ENCODE peak calls at places on chromosomes 12 and 14, in seven cellular contexts. Y is dorsolateral prefrontal cortex, D is ovary, P is astrocyte, I is AG04450, M is lung, H is prostate gland. R is an unnamed sample.
A peak's percentile ranks its signal among the peaks of the same experiment; 100 is the strongest.

GRCh38 chr14:106686533-106686932 is 1160.2 kb downstream of the TMEM121 start:
- DNase-seq in Y (no peak), D (no peak), P (no peak), I (no peak), M (no peak), H (no peak), R (no peak)

GRCh38 chr12:75439048-75439447 is 41.5 kb upstream of the GLIPR1 start:
- DNase-seq in Y (no peak), D (no peak), P (peak; percentile 36), I (no peak), M (no peak), H (no peak), R (no peak)

GRCh38 chr12:122161682-122162081 is 12.3 kb downstream of the IL31 start:
- DNase-seq in Y (no peak), D (no peak), P (no peak), I (no peak), M (no peak), H (no peak), R (no peak)

GRCh38 chr12:25723286-25723685 is 170.2 kb upstream of the LMNTD1 start:
- DNase-seq in Y (no peak), D (no peak), P (peak; percentile 87), I (no peak), M (no peak), H (no peak), R (no peak)

GRCh38 chr12:40020261-40020691 is 85.6 kb downstream of the SLC2A13 start:
- DNase-seq in Y (no peak), D (no peak), P (no peak), I (no peak), M (no peak), H (no peak), R (no peak)

GRCh38 chr14:85688024-85688423 is 158.1 kb downstream of the FLRT2 start:
- DNase-seq in Y (no peak), D (no peak), P (no peak), I (no peak), M (no peak), H (no peak), R (peak; percentile 3)

GRCh38 chr12:113236539-113237354 is 15.5 kb downstream of the TPCN1 start:
- DNase-seq in Y (peak; percentile 55), D (no peak), P (no peak), I (no peak), M (no peak), H (no peak), R (no peak)

GRCh38 chr12:71942259-71942658 is 3.6 kb downstream of the TPH2 start:
- DNase-seq in Y (no peak), D (no peak), P (no peak), I (no peak), M (no peak), H (no peak), R (no peak)

GRCh38 chr12:4849024-4849594 is 60.6 kb upstream of the KCNA1 start:
- DNase-seq in Y (peak; percentile 23), D (no peak), P (peak; percentile 11), I (no peak), M (no peak), H (no peak), R (no peak)

GRCh38 chr12:117377758-117378157 is 16.3 kb upstream of the NOS1 start:
- DNase-seq in Y (no peak), D (no peak), P (no peak), I (no peak), M (no peak), H (no peak), R (no peak)

GRCh38 chr14:38839743-38840375 is 263.2 kb downstream of the SEC23A start:
- DNase-seq in Y (no peak), D (no peak), P (peak; percentile 3), I (no peak), M (no peak), H (no peak), R (no peak)

GRCh38 chr14:49106721-49107689 is 479.2 kb downstream of the RPS29 start:
- DNase-seq in Y (no peak), D (no peak), P (peak; percentile 10), I (no peak), M (no peak), H (no peak), R (no peak)

GRCh38 chr12:57614178-57614947 is 3.1 kb downstream of the ARHGEF25 start:
- DNase-seq in Y (peak; percentile 46), D (no peak), P (no peak), I (no peak), M (no peak), H (no peak), R (no peak)

GRCh38 chr12:82470906-82471512 is 112.7 kb downstream of the METTL25 start:
- DNase-seq in Y (no peak), D (no peak), P (no peak), I (no peak), M (no peak), H (no peak), R (no peak)

GRCh38 chr14:89280612-89281011 is 136.4 kb downstream of the FOXN3 start:
- DNase-seq in Y (no peak), D (no peak), P (no peak), I (no peak), M (no peak), H (no peak), R (no peak)

GRCh38 chr12:57430117-57430930 is 519 bp downstream of the R3HDM2 start:
- DNase-seq in Y (no peak), D (no peak), P (peak; percentile 26), I (no peak), M (peak; percentile 42), H (no peak), R (no peak)

GRCh38 chr12:23230899-23231298 is 605.9 kb downstream of the ETNK1 start:
- DNase-seq in Y (no peak), D (no peak), P (no peak), I (no peak), M (no peak), H (no peak), R (no peak)

GRCh38 chr12:57370696-57371095 is 60.1 kb downstream of the R3HDM2 start:
- DNase-seq in Y (no peak), D (no peak), P (no peak), I (no peak), M (no peak), H (no peak), R (no peak)

GRCh38 chr12:102680296-102680695 is 199.9 kb upstream of the IGF1 start:
- DNase-seq in Y (no peak), D (no peak), P (no peak), I (no peak), M (no peak), H (no peak), R (no peak)

GRCh38 chr14:60867503-60868172 is 113.2 kb downstream of the TRMT5 start:
- DNase-seq in Y (no peak), D (no peak), P (no peak), I (no peak), M (no peak), H (no peak), R (no peak)

GRCh38 chr14:46250113-46250703 is 401.4 kb downstream of the RPL10L start:
- DNase-seq in Y (no peak), D (no peak), P (no peak), I (no peak), M (no peak), H (no peak), R (no peak)

GRCh38 chr12:124620606-124621295 is 53.3 kb upstream of the NCOR2 start:
- DNase-seq in Y (no peak), D (no peak), P (peak; percentile 92), I (no peak), M (no peak), H (no peak), R (peak; percentile 87)

GRCh38 chr12:102567031-102567985 is 86.9 kb upstream of the IGF1 start:
- DNase-seq in Y (no peak), D (no peak), P (peak; percentile 84), I (peak; percentile 21), M (no peak), H (no peak), R (no peak)

DNA sequence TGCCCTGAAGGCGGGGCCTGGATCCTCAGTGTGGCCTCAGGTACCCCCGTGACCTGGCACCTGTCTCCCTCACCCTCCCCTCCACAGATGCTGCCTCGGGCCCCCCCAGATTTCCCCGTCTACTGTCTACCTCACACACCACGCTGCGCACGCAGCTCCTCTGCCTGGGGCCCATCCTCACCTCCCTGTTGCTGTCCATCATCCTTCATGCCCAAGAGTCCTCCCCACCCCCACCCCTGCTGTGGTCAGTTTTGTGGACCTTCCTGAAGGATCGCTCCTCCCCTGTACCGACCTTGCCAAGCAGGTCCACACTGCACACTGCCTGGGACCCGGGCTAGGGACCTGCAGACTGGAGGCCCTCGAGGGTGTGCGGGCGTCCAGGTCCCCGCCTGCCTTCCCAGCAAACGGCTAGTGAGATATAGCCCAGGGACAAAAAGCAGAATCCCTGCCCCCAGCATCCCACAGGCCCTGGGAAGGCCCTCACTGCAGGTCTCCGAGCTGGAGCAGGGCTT is 197.4 kb upstream of the DIO3 start:
- DNase-seq in Y (no peak), D (no peak), P (no peak), I (no peak), M (no peak), H (no peak), R (no peak)
- H3K27ac ChIP-seq in Y (no peak overlapping the region), D (peak overlapping the region; percentile 94), P (no peak overlapping the region), I (no peak overlapping the region), M (no peak overlapping the region), H (peak overlapping the region; percentile 36), R (no peak overlapping the region)

GRCh38 chr12:9364224-9365176 is 156.3 kb upstream of the PZP start:
- DNase-seq in Y (no peak), D (no peak), P (peak; percentile 86), I (peak; percentile 57), M (no peak), H (no peak), R (peak; percentile 92)
- H3K27ac ChIP-seq in Y (no peak overlapping the region), D (no peak overlapping the region), P (peak overlapping the region; percentile 55), I (no peak overlapping the region), M (no peak overlapping the region), H (no peak overlapping the region), R (peak overlapping the region; percentile 72)

GRCh38 chr12:106123551-106123991 is 15.2 kb downstream of the NUAK1 start:
- DNase-seq in Y (no peak), D (peak; percentile 19), P (no peak), I (no peak), M (no peak), H (peak; percentile 57), R (no peak)
- H3K27ac ChIP-seq in Y (peak overlapping the region; percentile 56), D (no peak overlapping the region), P (no peak overlapping the region), I (no peak overlapping the region), M (peak overlapping the region; percentile 91), H (peak overlapping the region; percentile 28), R (no peak overlapping the region)

GRCh38 chr14:69129264-69129880 is 23.5 kb downstream of the DCAF5 start:
- DNase-seq in Y (peak; percentile 80), D (peak; percentile 76), P (peak; percentile 65), I (peak; percentile 71), M (peak; percentile 75), H (peak; percentile 85), R (peak; percentile 36)

GRCh38 chr14:69131176-69131575 is 21.7 kb downstream of the DCAF5 start:
- DNase-seq in Y (no peak), D (no peak), P (no peak), I (no peak), M (no peak), H (no peak), R (no peak)

GRCh38 chr14:69135133-69135532 is 17.8 kb downstream of the DCAF5 start:
- DNase-seq in Y (no peak), D (no peak), P (no peak), I (no peak), M (no peak), H (no peak), R (no peak)

GRCh38 chr14:69132513-69133181 is 20.3 kb downstream of the DCAF5 start:
- DNase-seq in Y (no peak), D (no peak), P (peak; percentile 63), I (no peak), M (no peak), H (no peak), R (no peak)

GRCh38 chr14:69133206-69134125 is 19.5 kb downstream of the DCAF5 start:
- DNase-seq in Y (no peak), D (no peak), P (peak; percentile 83), I (no peak), M (no peak), H (no peak), R (no peak)
- H3K27ac ChIP-seq in Y (no peak overlapping the region), D (no peak overlapping the region), P (peak overlapping the region; percentile 72), I (no peak overlapping the region), M (peak overlapping the region; percentile 75), H (no peak overlapping the region), R (peak overlapping the region; percentile 65)

R was measured in epithelial cell of prostate.